ENCODE peak calls at places on chromosomes 2 and 18, in ten cellular contexts. M is IMR-90, L is HCT116, J is ovary, A is GM12892, O is esophagus squamous epithelium, F is thyroid gland, B is HepG2, Y is sigmoid colon, S is body of pancreas. P is an unnamed sample.

GRCh38 chr18:49752095-49752457 is 61.3 kb downstream of the ACAA2 start:
- DNase-seq in A (no peak), J (no peak), B (no peak), O (no peak), F (peak), L (no peak), M (no peak), Y (no peak), S (no peak), P (no peak)

GRCh38 chr18:38923136-38923535 is 1357.5 kb upstream of the CELF4 start:
- DNase-seq in Y (no peak), S (no peak), B (no peak), O (no peak), M (no peak), F (no peak), L (no peak), J (no peak), A (no peak), P (no peak)

GRCh38 chr2:120384486-120385354 is 38.8 kb downstream of the INHBB start:
- DNase-seq in O (no peak), F (no peak), S (peak), L (no peak), J (no peak), Y (peak), M (no peak), A (no peak), B (peak), P (no peak)

GRCh38 chr2:127721311-127721977 is 20.1 kb downstream of the SFT2D3 start:
- DNase-seq in B (no peak), A (no peak), O (no peak), M (peak), J (no peak), S (no peak), Y (no peak), L (no peak), F (no peak), P (no peak)

GRCh38 chr18:28399781-28400362 is 222.9 kb upstream of the CDH2 start:
- DNase-seq in M (no peak), L (no peak), S (no peak), F (no peak), Y (no peak), B (no peak), A (no peak), J (no peak), O (no peak), P (no peak)

GRCh38 chr2:111657351-111657975 is 226.5 kb downstream of the ANAPC1 start:
- DNase-seq in Y (no peak), S (no peak), A (no peak), L (no peak), M (no peak), F (no peak), J (no peak), O (no peak), B (no peak), P (no peak)

GRCh38 chr18:50806208-50806616 is 13.6 kb downstream of the MRO start:
- DNase-seq in A (no peak), S (peak), O (no peak), J (no peak), L (no peak), F (no peak), Y (no peak), B (peak), M (no peak), P (peak)

GRCh38 chr2:161414385-161415040 is 1.6 kb upstream of the TBR1 start:
- DNase-seq in A (no peak), S (no peak), B (peak), F (peak), J (no peak), O (no peak), L (no peak), M (peak), Y (no peak), P (peak)

GRCh38 chr2:99602475-99602874 is 112.7 kb upstream of the REV1 start:
- DNase-seq in O (no peak), Y (no peak), M (peak), B (no peak), J (no peak), S (no peak), F (no peak), L (no peak), A (no peak), P (no peak)

GRCh38 chr2:113858764-113859163 is 31.1 kb upstream of the ACTR3 start:
- DNase-seq in L (no peak), M (peak), Y (no peak), S (no peak), J (no peak), F (no peak), O (no peak), B (no peak), A (no peak), P (no peak)

GRCh38 chr2:39486071-39486470 is 49.0 kb upstream of the MAP4K3 start:
- DNase-seq in M (no peak), J (no peak), F (no peak), O (no peak), B (no peak), L (no peak), S (no peak), Y (no peak), A (no peak), P (no peak)

GRCh38 chr18:68667121-68667520 is 47.8 kb downstream of the TMX3 start:
- DNase-seq in S (no peak), A (no peak), Y (no peak), F (no peak), M (peak), B (no peak), L (no peak), O (no peak), J (no peak), P (no peak)

GRCh38 chr2:45771251-45771650 is 119.8 kb downstream of the PRKCE start:
- DNase-seq in L (no peak), F (no peak), A (no peak), B (no peak), J (peak), M (peak), O (no peak), Y (peak), S (peak), P (no peak)

GRCh38 chr18:26804474-26804873 is 61.0 kb downstream of the AQP4 start:
- DNase-seq in A (no peak), F (peak), J (no peak), S (peak), L (no peak), M (no peak), O (no peak), B (no peak), Y (no peak), P (no peak)

GRCh38 chr2:151665959-151666358 is 68.3 kb downstream of the NEB start:
- DNase-seq in A (no peak), L (no peak), Y (no peak), B (no peak), M (no peak), J (no peak), O (no peak), S (no peak), F (no peak), P (no peak)

GRCh38 chr18:44051088-44051487 is 629.6 kb upstream of the SETBP1 start:
- DNase-seq in L (no peak), S (no peak), M (no peak), Y (no peak), A (no peak), O (no peak), F (no peak), J (no peak), B (no peak), P (no peak)

DNA sequence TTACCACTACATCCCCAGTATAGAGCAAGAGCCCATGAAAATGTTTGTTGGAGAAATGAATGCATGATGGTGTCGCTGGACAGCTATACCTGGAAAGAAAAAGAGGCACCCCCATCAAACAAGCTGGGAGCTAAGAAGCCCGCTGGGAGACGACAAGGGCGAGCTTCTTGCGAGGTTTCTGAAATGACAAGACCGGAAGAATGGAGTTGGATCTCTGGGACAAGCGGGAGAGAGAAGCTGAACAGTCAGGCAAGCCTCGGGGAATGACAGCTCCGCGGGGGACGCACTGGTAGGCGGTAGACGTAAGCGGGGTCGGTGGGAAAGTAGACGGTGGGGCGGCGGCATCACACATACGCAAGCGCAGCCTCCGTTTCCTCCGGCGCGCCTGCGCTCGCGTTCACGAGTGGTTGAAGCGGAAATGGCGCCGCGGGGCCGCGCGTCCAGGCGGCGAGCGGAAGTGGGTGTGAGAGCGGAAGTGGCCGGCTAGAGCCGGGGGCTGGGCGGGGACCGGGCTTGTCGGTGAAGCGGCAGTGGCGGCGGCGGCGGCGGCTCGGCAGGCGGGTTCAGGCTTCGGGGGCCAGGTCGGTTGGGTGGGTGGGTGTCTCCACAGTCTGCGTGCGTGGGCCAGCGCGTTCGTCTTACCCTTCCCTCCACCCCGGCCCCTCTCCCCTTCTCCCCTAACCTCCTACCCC is at the start of gene ARPC2:
- DNase-seq in B (peak), L (peak), O (peak), F (peak), S (peak), M (peak), J (peak), A (peak), Y (peak), P (peak)
- TF ChIP-seq POLR2A in B (peak), L (peak), O (peak), F (no peak), S (peak), M (peak), J (peak), A (peak), Y (peak), P (peak)

DNA sequence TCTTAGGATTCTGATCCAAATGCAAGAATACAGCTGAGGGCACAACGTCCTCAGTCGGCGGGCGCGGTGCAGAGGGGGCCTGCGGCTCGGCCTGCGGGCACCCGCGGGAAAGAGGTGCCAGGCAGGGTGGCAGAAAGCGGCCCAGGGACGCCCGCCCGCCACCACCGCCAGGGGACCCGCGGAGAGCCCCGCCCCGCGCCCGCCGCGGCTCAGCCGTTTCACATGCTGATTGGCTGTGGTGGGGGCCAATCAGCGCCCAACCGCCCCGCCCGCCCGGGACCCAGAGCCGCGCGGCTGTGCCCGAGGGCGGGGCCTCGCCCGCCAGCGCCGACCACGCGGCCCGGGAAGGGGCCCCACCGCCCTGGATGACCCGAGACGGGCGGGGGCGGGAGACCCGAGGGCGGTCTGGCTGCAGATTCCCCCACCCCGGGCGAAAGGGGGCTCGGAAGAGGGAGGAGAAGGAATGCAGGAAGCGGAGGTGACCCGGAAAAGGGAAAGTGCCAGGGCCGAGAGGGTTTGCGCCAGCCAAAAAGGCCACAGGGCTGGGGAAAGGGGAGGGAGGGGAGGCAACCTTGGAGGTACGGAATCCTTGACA is 8.0 kb downstream of the IRS1 start:
- DNase-seq in O (peak), B (no peak), L (no peak), M (peak), F (peak), A (peak), J (peak), S (peak), Y (peak), P (peak)
- TF ChIP-seq POLR2A in O (no peak), B (no peak), L (no peak), M (peak), F (no peak), A (peak), J (peak), S (peak), Y (no peak), P (peak)

GRCh38 chr2:190980630-190981214 is 33.2 kb downstream of the STAT1 start:
- DNase-seq in Y (no peak), M (no peak), F (no peak), L (no peak), O (no peak), B (no peak), S (no peak), A (no peak), J (no peak), P (no peak)

GRCh38 chr2:190976521-190976920 is 37.5 kb downstream of the STAT1 start:
- DNase-seq in Y (no peak), J (no peak), O (no peak), B (no peak), S (no peak), M (no peak), L (no peak), F (no peak), A (no peak), P (no peak)

GRCh38 chr2:190977505-190977904 is 36.5 kb downstream of the STAT1 start:
- DNase-seq in O (no peak), J (no peak), Y (no peak), S (no peak), L (no peak), B (no peak), M (no peak), A (no peak), F (no peak), P (no peak)

GRCh38 chr2:190979906-190980629 is 33.9 kb downstream of the STAT1 start:
- DNase-seq in F (peak), M (peak), S (peak), A (no peak), J (peak), B (no peak), L (no peak), O (peak), Y (peak), P (no peak)

GRCh38 chr2:190978389-190979053 is 35.5 kb downstream of the STAT1 start:
- DNase-seq in Y (no peak), M (peak), L (no peak), B (no peak), S (no peak), J (no peak), O (no peak), A (no peak), F (no peak), P (no peak)
- TF ChIP-seq POLR2A in Y (no peak), M (no peak), L (no peak), B (no peak), S (no peak), J (no peak), O (no peak), A (peak), F (no peak), P (no peak)

GRCh38 chr18:22088976-22089375 is 80.4 kb upstream of the GATA6 start:
- DNase-seq in O (no peak), J (no peak), F (no peak), L (no peak), S (no peak), A (no peak), M (no peak), Y (no peak), B (no peak), P (no peak)

GRCh38 chr18:22082408-22082807 is 87.0 kb upstream of the GATA6 start:
- DNase-seq in B (no peak), M (no peak), Y (no peak), A (no peak), L (no peak), S (no peak), F (no peak), O (no peak), J (no peak), P (no peak)

GRCh38 chr18:22086973-22087372 is 82.4 kb upstream of the GATA6 start:
- DNase-seq in Y (no peak), J (no peak), O (no peak), L (no peak), B (no peak), S (no peak), A (no peak), M (no peak), F (no peak), P (no peak)

GRCh38 chr18:22088029-22088428 is 81.4 kb upstream of the GATA6 start:
- DNase-seq in O (no peak), J (no peak), B (no peak), F (peak), S (peak), A (no peak), M (no peak), L (no peak), Y (no peak), P (no peak)

DNA sequence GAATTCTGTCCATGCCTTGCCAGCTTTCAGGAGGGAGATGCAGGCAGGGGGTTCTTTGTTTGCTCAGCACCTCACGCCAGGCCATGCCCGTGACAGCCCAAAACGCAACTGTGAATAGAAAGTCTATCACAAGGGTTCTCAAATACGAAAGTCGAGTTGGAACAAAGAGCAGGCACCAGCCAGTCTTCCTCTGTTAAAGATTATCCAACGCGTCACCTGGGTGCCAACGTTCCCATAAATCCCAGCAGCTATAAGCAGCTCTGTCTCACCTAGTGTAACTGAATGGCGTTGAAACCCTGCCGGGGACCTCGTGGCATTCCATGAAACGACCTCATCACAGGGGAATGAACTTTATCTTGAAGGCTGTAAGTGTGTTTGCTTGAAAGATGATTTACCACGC is 84.8 kb upstream of the GATA6 start:
- DNase-seq in A (no peak), Y (no peak), B (peak), L (no peak), M (no peak), O (no peak), F (no peak), J (no peak), S (peak), P (no peak)
- TF ChIP-seq POLR2A in A (no peak), Y (no peak), B (no peak), L (no peak), M (no peak), O (no peak), F (no peak), J (no peak), S (no peak), P (no peak)